ENCODE peak calls at places on chromosomes 16 and 17, in four cellular contexts. J is GM12878, G is K562, N is HL-60. K is an unnamed sample.

GRCh38 chr16:1314399-1315068 is 5.1 kb downstream of the UBE2I start:
- DNase-seq in G (no peak), N (no peak), J (no peak), K (no peak)

GRCh38 chr17:57987582-57988300 is at the start of gene VEZF1:
- DNase-seq in N (no peak), G (peak; percentile 84), J (no peak), K (peak; percentile 73)

GRCh38 chr17:5786510-5786875 is 202.2 kb upstream of the NLRP1 start:
- DNase-seq in J (no peak), G (no peak), N (no peak), K (no peak)

GRCh38 chr16:19274178-19274797 is 11.2 kb upstream of the CLEC19A start:
- DNase-seq in J (no peak), N (no peak), G (no peak), K (no peak)

GRCh38 chr17:17663160-17664072 is 17.8 kb upstream of the RAI1 start:
- DNase-seq in J (peak; percentile 70), G (peak; percentile 85), N (no peak), K (peak; percentile 77)

GRCh38 chr17:43314582-43314981 is 80.8 kb upstream of the RNU2-1 start:
- DNase-seq in J (no peak), N (no peak), G (no peak), K (no peak)

GRCh38 chr17:82051776-82052637 is at the start of the genes GPS1 and RFNG:
- DNase-seq in G (peak; percentile 88), J (no peak), N (peak; percentile 62), K (peak; percentile 98)

GRCh38 chr16:58000706-58001676 is at the start of gene USB1:
- DNase-seq in G (peak; percentile 93), J (peak; percentile 56), N (peak; percentile 80), K (peak; percentile 98)

GRCh38 chr16:55035037-55035436 is 104.4 kb downstream of the IRX5 start:
- DNase-seq in G (peak; percentile 63), N (no peak), J (no peak), K (no peak)

GRCh38 chr16:73794936-73795335 is 501.7 kb upstream of the PSMD7 start:
- DNase-seq in J (no peak), N (no peak), G (no peak), K (no peak)

GRCh38 chr17:9256944-9257629 is 235.8 kb downstream of the NTN1 start:
- DNase-seq in J (no peak), N (no peak), G (no peak), K (no peak)

GRCh38 chr16:56828641-56829040 is 36.4 kb upstream of the SLC12A3 start:
- DNase-seq in J (no peak), G (no peak), N (no peak), K (no peak)

GRCh38 chr16:85029413-85029794 is 1.8 kb downstream of the KIAA0513 start:
- DNase-seq in N (no peak), J (peak; percentile 20), G (peak; percentile 80), K (peak; percentile 47)

GRCh38 chr17:39231587-39232551 is 6.1 kb upstream of the STAC2 start:
- DNase-seq in N (no peak), J (no peak), G (peak; percentile 66), K (peak; percentile 77)

GRCh38 chr16:85528528-85529387 is 84.4 kb upstream of the GSE1 start:
- DNase-seq in J (no peak), G (peak; percentile 85), N (no peak), K (no peak)

GRCh38 chr17:35189291-35189690 is 4.9 kb downstream of the SLC35G3 start:
- DNase-seq in G (no peak), N (peak; percentile 8), J (no peak), K (no peak)
- TF ChIP-seq SPI1 in G (no peak), N (peak; percentile 30), J (no peak), K (no peak)

GRCh38 chr16:4067262-4068001 is 48.8 kb downstream of the ADCY9 start:
- DNase-seq in J (no peak), G (no peak), N (no peak), K (no peak)
- TF ChIP-seq SPI1 in J (no peak), G (no peak), N (no peak), K (no peak)

DNA sequence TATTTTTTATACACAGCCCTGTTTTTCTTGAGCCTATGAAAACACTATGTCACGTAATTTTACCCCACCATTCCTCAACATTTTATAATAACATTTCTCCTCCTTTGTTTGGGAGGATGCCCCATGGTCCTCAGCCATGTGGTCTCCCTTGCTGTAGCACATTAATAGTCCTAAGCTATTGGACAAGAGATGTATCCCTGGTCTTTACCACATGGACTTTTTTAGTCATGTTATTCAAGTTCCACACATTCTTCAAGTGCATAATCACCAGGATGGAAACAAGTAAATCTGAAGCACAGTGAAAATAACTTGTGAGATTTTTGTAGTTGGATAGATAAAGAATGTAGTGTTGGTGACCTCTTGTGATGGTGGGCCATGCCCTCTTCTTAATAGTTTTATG is 2.1 kb upstream of the KRTAP2-3 start:
- DNase-seq in J (no peak), G (no peak), N (no peak), K (no peak)
- TF ChIP-seq SPI1 in J (no peak), G (no peak), N (no peak), K (no peak)

GRCh38 chr17:49213399-49213798 is 2.9 kb downstream of the ABI3 start:
- DNase-seq in N (no peak), J (no peak), G (no peak), K (no peak)
- TF ChIP-seq SPI1 in N (no peak), J (no peak), G (no peak), K (no peak)

GRCh38 chr16:24471616-24472015 is 67.8 kb upstream of the RBBP6 start:
- DNase-seq in G (no peak), J (no peak), N (no peak), K (no peak)
- TF ChIP-seq SPI1 in G (no peak), J (no peak), N (no peak), K (no peak)

GRCh38 chr16:86604436-86605220 is 26.3 kb downstream of the FOXL1 start:
- DNase-seq in G (no peak), N (no peak), J (no peak), K (peak; percentile 51)
- TF ChIP-seq SPI1 in G (no peak), N (no peak), J (no peak), K (no peak)

DNA sequence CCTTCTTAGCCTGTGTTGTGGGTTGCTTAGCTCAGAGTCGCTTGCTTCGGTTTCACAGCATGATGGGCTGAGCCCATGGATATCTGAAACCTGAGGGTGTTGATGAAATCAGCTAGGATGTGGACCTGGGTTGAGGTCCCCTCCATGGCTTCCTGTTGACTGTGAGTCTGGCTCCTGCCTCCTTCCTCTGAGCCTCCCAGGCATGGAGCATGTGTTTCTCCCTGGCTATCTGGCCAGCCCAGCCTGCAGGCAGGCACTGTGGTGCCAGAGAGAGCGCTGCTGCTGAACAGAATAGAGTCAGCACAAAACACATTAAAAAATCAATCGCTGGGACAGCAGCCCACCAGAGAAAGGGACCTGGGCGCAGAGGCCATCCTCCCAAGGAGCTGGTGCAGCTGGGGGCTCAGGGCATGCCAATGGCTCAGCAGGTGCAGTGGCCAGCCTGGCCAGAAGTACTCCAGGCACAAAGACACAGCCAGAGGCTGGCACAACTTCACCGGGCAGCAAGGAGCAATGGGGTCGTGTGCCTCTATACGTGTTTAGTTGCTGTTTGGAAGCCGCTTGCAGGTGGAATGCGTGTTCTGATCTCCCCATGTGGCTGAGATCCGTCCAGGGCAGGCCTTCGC is 28.3 kb upstream of the GPRC5C start:
- DNase-seq in J (no peak), N (no peak), G (no peak), K (no peak)
- TF ChIP-seq SPI1 in J (no peak), N (no peak), G (no peak), K (no peak)

DNA sequence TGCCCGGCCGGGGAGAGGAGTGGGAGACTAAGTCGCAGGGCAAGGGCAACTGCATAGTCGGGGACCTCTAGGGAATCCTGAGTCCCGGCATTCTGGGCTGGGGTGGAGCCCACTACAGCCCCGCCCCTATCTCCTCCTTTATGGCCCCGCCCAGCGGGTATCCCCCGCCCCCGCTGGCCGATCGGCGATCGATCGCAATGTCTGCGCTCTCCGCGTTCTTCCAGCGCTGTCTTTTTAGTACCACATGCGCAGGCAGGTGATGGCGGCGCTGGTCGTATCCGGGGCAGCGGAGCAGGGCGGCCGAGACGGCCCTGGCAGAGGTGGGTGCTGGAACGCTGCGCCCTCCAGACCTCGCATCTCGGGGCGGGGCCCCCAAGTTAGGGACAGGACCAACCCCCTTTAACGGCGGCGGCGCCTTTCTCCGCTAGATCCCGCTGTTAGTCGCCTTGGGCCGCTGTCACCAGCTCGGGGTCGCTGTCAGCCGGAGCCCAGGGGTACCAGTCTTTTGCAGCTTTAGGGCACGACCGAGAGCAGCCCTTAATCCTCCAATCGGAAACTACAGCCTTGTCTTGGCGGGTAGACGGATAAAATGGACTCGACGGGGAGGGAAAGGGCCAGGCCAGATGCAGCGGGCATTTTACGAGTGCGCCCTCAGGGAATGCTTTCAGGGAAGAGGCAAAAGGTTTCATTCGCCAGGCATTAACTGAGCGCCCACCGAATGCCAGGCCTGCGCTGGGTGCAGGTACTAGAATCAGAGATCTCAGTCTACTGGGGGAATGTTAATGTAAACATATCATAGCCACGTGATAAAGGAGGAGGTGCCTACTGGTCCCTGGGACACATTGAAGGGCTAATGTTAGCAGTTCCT is at the start of gene DPH1:
- DNase-seq in G (peak; percentile 89), N (no peak), J (peak; percentile 61), K (peak; percentile 89)
- TF ChIP-seq SPI1 in G (no peak), N (peak; percentile 24), J (no peak), K (no peak)

GRCh38 chr16:6880263-6880662 is 452.4 kb upstream of the RBFOX1 start:
- DNase-seq in N (no peak), J (no peak), G (no peak), K (no peak)
- TF ChIP-seq SPI1 in N (no peak), J (no peak), G (no peak), K (no peak)

GRCh38 chr16:11799017-11799381 is 1.9 kb upstream of the ZC3H7A start:
- DNase-seq in N (no peak), J (no peak), G (no peak), K (no peak)

GRCh38 chr16:11801481-11802021 is 4.5 kb upstream of the ZC3H7A start:
- DNase-seq in J (no peak), N (no peak), G (peak; percentile 46), K (no peak)

GRCh38 chr16:11797957-11798299 is 870 bp upstream of the ZC3H7A start:
- DNase-seq in N (no peak), J (no peak), G (peak; percentile 36), K (no peak)

GRCh38 chr16:11799509-11800384 is 2.7 kb upstream of the ZC3H7A start:
- DNase-seq in J (no peak), G (peak; percentile 29), N (no peak), K (no peak)

DNA sequence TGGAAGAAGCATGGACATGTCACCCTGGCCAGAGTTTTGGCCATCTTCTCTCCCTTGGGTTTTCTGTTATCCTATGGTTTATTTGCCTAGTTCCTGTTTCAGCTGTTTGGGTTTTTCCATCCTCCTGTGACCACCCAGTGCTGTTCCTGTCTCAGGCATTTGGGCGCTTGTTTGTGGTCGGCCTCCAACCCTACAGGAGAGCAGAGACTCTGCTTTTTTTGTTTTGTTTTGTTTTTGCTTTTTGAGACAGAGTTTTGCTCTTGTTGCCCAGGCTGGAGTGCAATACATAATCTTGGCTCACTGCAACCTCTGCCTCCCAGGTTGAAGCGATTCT is 3.3 kb upstream of the ZC3H7A start:
- DNase-seq in G (no peak), J (no peak), N (no peak), K (no peak)
- TF ChIP-seq SPI1 in G (no peak), J (peak; percentile 6), N (peak; percentile 28), K (peak; percentile 35)